ENCODE peak calls at places on chromosomes 12 and 14, in eight cellular contexts. V, K, Q, O, I, R, D and E are unnamed samples.

GRCh38 chr12:68406134-68406576 is 74.0 kb upstream of the MDM1 start:
- DNase-seq in V (no peak), K (peak; percentile 32), Q (peak; percentile 10), O (no peak), I (peak; percentile 12), R (peak; percentile 51), D (peak; percentile 96), E (peak; percentile 52)

GRCh38 chr12:41151789-41152188 is 36.3 kb upstream of the PDZRN4 start:
- DNase-seq in V (no peak), K (no peak), Q (no peak), O (no peak), I (no peak), R (no peak), D (no peak), E (no peak)

GRCh38 chr12:109573914-109574244 is 285 bp downstream of the MVK start:
- DNase-seq in V (no peak), K (no peak), Q (no peak), O (no peak), I (no peak), R (no peak), D (no peak), E (no peak)

GRCh38 chr12:132153501-132154340 is 9.5 kb downstream of the NOC4L start:
- DNase-seq in V (peak; percentile 8), K (peak; percentile 95), Q (peak; percentile 63), O (no peak), I (peak; percentile 65), R (peak; percentile 85), D (peak; percentile 53), E (peak; percentile 93)

GRCh38 chr12:119208626-119209061 is 29.9 kb downstream of the HSPB8 start:
- DNase-seq in V (no peak), K (no peak), Q (peak; percentile 33), O (no peak), I (no peak), R (no peak), D (no peak), E (peak; percentile 47)

GRCh38 chr14:91873476-91874265 is 6.3 kb upstream of the TC2N start:
- DNase-seq in V (peak; percentile 87), K (no peak), Q (no peak), O (no peak), I (no peak), R (no peak), D (no peak), E (no peak)

GRCh38 chr12:4269279-4269991 is 4.1 kb upstream of the CCND2 start:
- DNase-seq in V (no peak), K (peak; percentile 70), Q (no peak), O (no peak), I (peak; percentile 68), R (peak; percentile 93), D (peak; percentile 65), E (peak; percentile 96)

GRCh38 chr12:94261781-94262180 is 113.4 kb downstream of the PLXNC1 start:
- DNase-seq in V (no peak), K (no peak), Q (no peak), O (no peak), I (no peak), R (no peak), D (no peak), E (no peak)

GRCh38 chr12:115351513-115352077 is 667.6 kb upstream of the TBX3 start:
- DNase-seq in V (no peak), K (no peak), Q (no peak), O (no peak), I (no peak), R (no peak), D (no peak), E (no peak)

GRCh38 chr12:46214668-46215429 is 54.0 kb downstream of the SLC38A1 start:
- DNase-seq in V (peak; percentile 78), K (no peak), Q (no peak), O (no peak), I (no peak), R (no peak), D (no peak), E (no peak)

GRCh38 chr12:50764116-50764860 is 387 bp downstream of the ATF1 start:
- DNase-seq in V (no peak), K (peak; percentile 91), Q (no peak), O (no peak), I (peak; percentile 88), R (peak; percentile 83), D (peak; percentile 53), E (peak; percentile 72)

GRCh38 chr12:65643595-65644386 is 180.5 kb upstream of the HMGA2 start:
- DNase-seq in V (no peak), K (no peak), Q (no peak), O (no peak), I (no peak), R (no peak), D (no peak), E (no peak)

GRCh38 chr14:30582376-30582775 is 23.4 kb downstream of the G2E3 start:
- DNase-seq in V (no peak), K (no peak), Q (no peak), O (no peak), I (no peak), R (no peak), D (no peak), E (no peak)

GRCh38 chr14:103442288-103442687 is 57.1 kb downstream of the MARK3 start:
- DNase-seq in V (no peak), K (no peak), Q (no peak), O (no peak), I (no peak), R (no peak), D (no peak), E (no peak)
- H4K20me1 ChIP-seq in V (no peaks in the 10 kb centered on the region), K (peaks cover 36% of the 10 kb centered on the region), Q (peaks cover 10% of the 10 kb centered on the region), O (no peaks in the 10 kb centered on the region), I (no peaks in the 10 kb centered on the region), R (peaks cover 2% of the 10 kb centered on the region), D (no peaks in the 10 kb centered on the region), E (peaks cover 6% of the 10 kb centered on the region)

DNA sequence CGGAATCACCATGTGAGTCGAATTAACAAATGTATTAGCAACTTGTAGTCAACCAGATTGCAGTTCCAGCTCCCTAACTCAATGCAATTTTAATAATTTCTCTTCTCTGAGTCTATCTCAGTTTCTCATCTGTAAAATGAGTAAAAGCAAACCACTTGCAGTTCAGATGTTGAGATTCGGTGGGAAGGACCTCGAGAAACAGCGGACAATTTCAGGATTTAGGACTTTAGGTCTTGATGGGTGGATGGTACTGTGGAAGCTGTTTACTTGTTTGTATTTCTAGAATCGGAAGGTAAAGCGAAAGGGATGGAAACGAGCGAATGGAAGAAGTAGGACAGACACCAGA is 510 bp upstream of the TTC8 start:
- DNase-seq in V (no peak), K (no peak), Q (no peak), O (no peak), I (no peak), R (no peak), D (no peak), E (no peak)
- H3K27ac ChIP-seq in V (peak overlapping the region; percentile 52), K (peak overlapping the region; percentile 81), Q (peak overlapping the region; percentile 82), O (peak overlapping the region; percentile 73), I (peak overlapping the region; percentile 84), R (peak overlapping the region; percentile 87), D (peak overlapping the region; percentile 88), E (no peak overlapping the region)

GRCh38 chr14:99198746-99199145 is 73.3 kb downstream of the BCL11B start:
- DNase-seq in V (no peak), K (no peak), Q (no peak), O (no peak), I (no peak), R (no peak), D (no peak), E (peak; percentile 39)
- TF ChIP-seq POLR2AphosphoS5 in V (no peak), K (no peak), Q (no peak), O (no peak), I (no peak), R (no peak), D (no peak), E (no peak)

GRCh38 chr12:12217018-12217359 is 49.9 kb downstream of the LRP6 start:
- DNase-seq in V (no peak), K (no peak), Q (no peak), O (no peak), I (no peak), R (no peak), D (no peak), E (no peak)
- H4K20me1 ChIP-seq in V (no peaks in the 10 kb centered on the region), K (no peaks in the 10 kb centered on the region), Q (no peaks in the 10 kb centered on the region), O (no peaks in the 10 kb centered on the region), I (no peaks in the 10 kb centered on the region), R (peaks cover 14% of the 10 kb centered on the region), D (peaks cover 2% of the 10 kb centered on the region), E (peaks cover 30% of the 10 kb centered on the region)

GRCh38 chr14:88025350-88025749 is 20.4 kb downstream of the GPR65 start:
- DNase-seq in V (no peak), K (no peak), Q (no peak), O (no peak), I (peak; percentile 7), R (no peak), D (no peak), E (no peak)
- H3K27ac ChIP-seq in V (no peak overlapping the region), K (no peak overlapping the region), Q (peak overlapping the region; percentile 78), O (no peak overlapping the region), I (no peak overlapping the region), R (no peak overlapping the region), D (no peak overlapping the region), E (no peak overlapping the region)

GRCh38 chr14:68970096-68970612 is 8.9 kb downstream of the ACTN1 start:
- DNase-seq in V (no peak), K (no peak), Q (no peak), O (no peak), I (no peak), R (no peak), D (peak; percentile 39), E (peak; percentile 73)

GRCh38 chr14:68973639-68974038 is 5.5 kb downstream of the ACTN1 start:
- DNase-seq in V (no peak), K (no peak), Q (no peak), O (no peak), I (no peak), R (no peak), D (no peak), E (no peak)

GRCh38 chr14:68970736-68971135 is 8.4 kb downstream of the ACTN1 start:
- DNase-seq in V (no peak), K (no peak), Q (no peak), O (no peak), I (no peak), R (no peak), D (no peak), E (no peak)

GRCh38 chr14:68972507-68973272 is 6.4 kb downstream of the ACTN1 start:
- DNase-seq in V (no peak), K (no peak), Q (no peak), O (no peak), I (no peak), R (no peak), D (no peak), E (no peak)

GRCh38 chr14:68971411-68972035 is 7.6 kb downstream of the ACTN1 start:
- DNase-seq in V (no peak), K (no peak), Q (no peak), O (no peak), I (no peak), R (no peak), D (no peak), E (no peak)
- TF ChIP-seq POLR2AphosphoS5 in V (no peak), K (no peak), Q (no peak), O (no peak), I (no peak), R (no peak), D (no peak), E (no peak)